ENCODE peak calls at places on chromosomes 1 and 21, in ten cellular contexts. E is NCI-H1436 treated with DMSO at 0.1 percent for 48 hours; Z is ACHN; H is RWPE1; P is mesothelial cell of epicardium; M is HEK293T; S is mucosa of gallbladder; N is CD4-positive, alpha-beta T cell; O is Panc1; L is Kasumi-1. U is an unnamed sample.

GRCh38 chr1:23166854-23167253 is 1.8 kb downstream of the LUZP1 start:
- DNase-seq in E (no peak), Z (no peak), H (no peak), P (no peak), M (no peak), S (no peak), N (no peak), O (no peak), L (no peak), U (no peak)

GRCh38 chr1:202189012-202189790 is 4.4 kb upstream of the LGR6 start:
- DNase-seq in E (no peak), Z (peak), H (peak), P (peak), M (peak), S (peak), N (peak), O (peak), L (peak), U (peak)

GRCh38 chr1:162882248-162882666 is 21.3 kb upstream of the CCDC190 start:
- DNase-seq in E (peak), Z (no peak), H (no peak), P (no peak), M (no peak), S (no peak), N (no peak), O (no peak), L (no peak), U (no peak)

GRCh38 chr1:213585959-213586608 is 401.7 kb upstream of the PROX1 start:
- DNase-seq in E (no peak), Z (no peak), H (no peak), P (no peak), M (no peak), S (no peak), N (no peak), O (no peak), L (no peak), U (no peak)

GRCh38 chr1:41850029-41850428 is 68.7 kb downstream of the HIVEP3 start:
- DNase-seq in E (no peak), Z (no peak), H (no peak), P (no peak), M (no peak), S (no peak), N (no peak), O (no peak), L (no peak), U (no peak)

GRCh38 chr1:59682405-59683080 is 132.2 kb upstream of the HOOK1 start:
- DNase-seq in E (no peak), Z (no peak), H (no peak), P (no peak), M (no peak), S (no peak), N (no peak), O (no peak), L (no peak), U (no peak)

GRCh38 chr1:193654951-193655705 is 468.7 kb upstream of the B3GALT2 start:
- DNase-seq in E (no peak), Z (no peak), H (peak), P (no peak), M (no peak), S (no peak), N (no peak), O (no peak), L (no peak), U (no peak)

GRCh38 chr1:924619-925323 is 1.0 kb downstream of the SAMD11 start:
- DNase-seq in E (no peak), Z (peak), H (no peak), P (no peak), M (peak), S (no peak), N (no peak), O (no peak), L (no peak), U (peak)

GRCh38 chr1:160547371-160547901 is 24.4 kb upstream of the SLAMF6 start:
- DNase-seq in E (no peak), Z (no peak), H (no peak), P (no peak), M (no peak), S (no peak), N (no peak), O (no peak), L (no peak), U (no peak)

GRCh38 chr1:71049951-71050598 is 2.5 kb upstream of the PTGER3 start:
- DNase-seq in E (peak), Z (peak), H (peak), P (no peak), M (peak), S (peak), N (no peak), O (peak), L (peak), U (peak)

GRCh38 chr1:182617075-182617429 is 12.9 kb upstream of the RGS16 start:
- DNase-seq in E (no peak), Z (no peak), H (no peak), P (no peak), M (no peak), S (no peak), N (no peak), O (no peak), L (no peak), U (no peak)

GRCh38 chr1:7574121-7575040 is 196.7 kb upstream of the VAMP3 start:
- DNase-seq in E (no peak), Z (no peak), H (no peak), P (no peak), M (no peak), S (peak), N (no peak), O (no peak), L (no peak), U (no peak)

GRCh38 chr1:15344800-15345710 is 64.6 kb upstream of the EFHD2 start:
- DNase-seq in E (no peak), Z (no peak), H (no peak), P (no peak), M (no peak), S (no peak), N (no peak), O (no peak), L (no peak), U (no peak)

GRCh38 chr1:205976708-205977107 is 26.5 kb downstream of the RAB7B start:
- DNase-seq in E (peak), Z (peak), H (peak), P (no peak), M (no peak), S (no peak), N (no peak), O (no peak), L (no peak), U (peak)

GRCh38 chr1:56531624-56532358 is 47.6 kb downstream of the PLPP3 start:
- DNase-seq in E (peak), Z (no peak), H (no peak), P (no peak), M (no peak), S (no peak), N (no peak), O (no peak), L (no peak), U (no peak)

GRCh38 chr1:25650219-25650576 is 33.6 kb downstream of the MAN1C1 start:
- DNase-seq in E (no peak), Z (no peak), H (no peak), P (no peak), M (no peak), S (no peak), N (no peak), O (no peak), L (no peak), U (no peak)

GRCh38 chr1:180085331-180085730 is 69.3 kb upstream of the QSOX1 start:
- DNase-seq in E (no peak), Z (no peak), H (no peak), P (no peak), M (no peak), S (no peak), N (no peak), O (no peak), L (no peak), U (no peak)

GRCh38 chr21:28177008-28177603 is 815.6 kb downstream of the LTN1 start:
- DNase-seq in E (no peak), Z (no peak), H (no peak), P (no peak), M (no peak), S (no peak), N (no peak), O (no peak), L (no peak), U (no peak)

GRCh38 chr1:212667223-212668139 is 32.2 kb downstream of the BATF3 start:
- DNase-seq in E (no peak), Z (peak), H (peak), P (no peak), M (no peak), S (peak), N (no peak), O (no peak), L (no peak), U (no peak)

GRCh38 chr1:203592156-203592555 is 34.5 kb upstream of the ATP2B4 start:
- DNase-seq in E (no peak), Z (no peak), H (no peak), P (peak), M (peak), S (no peak), N (no peak), O (no peak), L (no peak), U (no peak)

GRCh38 chr1:92483442-92484170 is 3.1 kb downstream of the GFI1 start:
- DNase-seq in E (no peak), Z (no peak), H (no peak), P (no peak), M (no peak), S (no peak), N (no peak), O (no peak), L (peak), U (peak)

GRCh38 chr1:58456470-58456869 is 90.1 kb downstream of the OMA1 start:
- DNase-seq in E (no peak), Z (no peak), H (no peak), P (no peak), M (no peak), S (no peak), N (no peak), O (no peak), L (no peak), U (no peak)

GRCh38 chr1:223429313-223429731 is 36.1 kb downstream of the CCDC185 start:
- DNase-seq in E (no peak), Z (no peak), H (peak), P (no peak), M (no peak), S (no peak), N (no peak), O (no peak), L (no peak), U (no peak)

GRCh38 chr1:164843743-164844500 is 284.9 kb downstream of the PBX1 start:
- DNase-seq in E (no peak), Z (no peak), H (no peak), P (no peak), M (no peak), S (no peak), N (no peak), O (no peak), L (no peak), U (no peak)

GRCh38 chr1:171913385-171913784 is 72.1 kb downstream of the DNM3 start:
- DNase-seq in E (no peak), Z (no peak), H (peak), P (no peak), M (no peak), S (peak), N (no peak), O (no peak), L (no peak), U (no peak)

U was measured in NCI-H1930.